ENCODE peak calls at places on chromosomes 11 and 22, in eight cellular contexts. K, D, U, E, J, N, A and S are unnamed samples.

GRCh38 chr11:73186886-73187285 is 31.2 kb upstream of the P2RY2 start:
- DNase-seq in U (no peak), K (no peak), J (no peak), D (no peak), E (no peak), N (no peak), A (no peak), S (no peak)

GRCh38 chr11:78281511-78281910 is 92.8 kb downstream of the USP35 start:
- DNase-seq in E (no peak), J (no peak), A (no peak), U (no peak), N (no peak), D (no peak), K (no peak), S (no peak)

GRCh38 chr11:119797736-119798135 is 68.7 kb upstream of the NECTIN1 start:
- DNase-seq in J (no peak), N (no peak), U (no peak), D (no peak), K (no peak), A (no peak), E (no peak), S (no peak)

GRCh38 chr22:31646186-31647019 is 15.6 kb downstream of the PISD start:
- DNase-seq in E (peak), U (peak), K (no peak), N (no peak), D (no peak), J (no peak), A (no peak), S (no peak)

GRCh38 chr22:48102581-48102980 is 1340.1 kb downstream of the TBC1D22A start:
- DNase-seq in A (no peak), E (no peak), U (no peak), J (no peak), N (no peak), K (no peak), D (no peak), S (no peak)

GRCh38 chr11:57330029-57330428 is 5.3 kb upstream of the TNKS1BP1 start:
- DNase-seq in J (no peak), E (no peak), K (no peak), U (no peak), N (no peak), A (no peak), D (no peak), S (no peak)

GRCh38 chr11:121067453-121067852 is 33.6 kb upstream of the TECTA start:
- DNase-seq in U (no peak), N (no peak), E (peak), K (no peak), A (no peak), D (no peak), J (no peak), S (no peak)

GRCh38 chr11:65293909-65294381 is 20.7 kb upstream of the CDC42EP2 start:
- DNase-seq in U (no peak), K (no peak), J (no peak), D (no peak), E (peak), A (no peak), N (no peak), S (no peak)

GRCh38 chr22:25059438-25059837 is 106.9 kb downstream of the KIAA1671 start:
- DNase-seq in J (no peak), U (no peak), D (no peak), E (no peak), A (no peak), N (no peak), K (no peak), S (no peak)

GRCh38 chr11:14585438-14585837 is 58.2 kb upstream of the PDE3B start:
- DNase-seq in N (no peak), J (no peak), E (no peak), K (no peak), D (no peak), A (no peak), U (no peak), S (no peak)

GRCh38 chr22:37195921-37196320 is 7.9 kb upstream of the C1QTNF6 start:
- DNase-seq in D (no peak), J (no peak), E (no peak), A (no peak), N (no peak), K (no peak), U (peak), S (peak)

GRCh38 chr11:128927683-128928336 is 14.9 kb downstream of the TP53AIP1 start:
- DNase-seq in A (no peak), E (no peak), K (no peak), N (no peak), U (no peak), J (no peak), D (peak), S (no peak)

DNA sequence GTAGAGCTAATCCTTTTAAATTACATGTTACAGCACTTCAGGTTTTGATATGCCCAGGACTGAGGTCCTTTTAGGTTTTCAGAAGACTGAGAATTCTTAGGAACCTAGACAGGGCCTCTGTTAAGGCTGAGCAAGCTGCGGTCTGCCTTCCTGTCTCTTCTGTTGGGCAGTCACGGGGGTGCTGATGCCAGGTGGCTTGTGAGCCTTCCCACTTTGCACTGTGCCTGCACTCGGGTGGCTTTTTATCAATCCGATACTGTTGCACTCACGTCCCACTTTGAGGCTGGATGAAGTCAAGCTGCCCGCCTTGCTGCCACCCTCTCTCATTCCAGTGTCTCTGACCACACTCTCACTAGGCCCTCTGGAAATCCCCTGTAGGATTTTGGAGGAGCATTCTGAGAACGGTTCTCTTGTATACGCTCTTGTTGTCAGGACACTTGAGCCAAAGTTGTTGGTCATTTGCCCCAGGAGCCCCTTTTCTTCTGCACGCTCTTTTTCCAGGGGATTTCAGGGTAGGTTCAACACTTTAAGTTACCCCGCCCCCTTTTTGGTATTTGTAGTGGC is 141.8 kb downstream of the TEAD1 start:
- DNase-seq in U (no peak), J (no peak), A (no peak), N (no peak), E (peak), K (no peak), D (no peak), S (no peak)
- H3K4me3 ChIP-seq in U (no peak), J (no peak), A (no peak), N (no peak), E (no peak), K (no peak), D (no peak), S (no peak)

GRCh38 chr11:35511666-35512065 is 13.8 kb downstream of the PAMR1 start:
- DNase-seq in D (no peak), J (no peak), U (peak), E (peak), K (no peak), A (no peak), N (no peak), S (no peak)
- H3K4me3 ChIP-seq in D (no peak), J (no peak), U (no peak), E (no peak), K (no peak), A (no peak), N (no peak), S (no peak)

DNA sequence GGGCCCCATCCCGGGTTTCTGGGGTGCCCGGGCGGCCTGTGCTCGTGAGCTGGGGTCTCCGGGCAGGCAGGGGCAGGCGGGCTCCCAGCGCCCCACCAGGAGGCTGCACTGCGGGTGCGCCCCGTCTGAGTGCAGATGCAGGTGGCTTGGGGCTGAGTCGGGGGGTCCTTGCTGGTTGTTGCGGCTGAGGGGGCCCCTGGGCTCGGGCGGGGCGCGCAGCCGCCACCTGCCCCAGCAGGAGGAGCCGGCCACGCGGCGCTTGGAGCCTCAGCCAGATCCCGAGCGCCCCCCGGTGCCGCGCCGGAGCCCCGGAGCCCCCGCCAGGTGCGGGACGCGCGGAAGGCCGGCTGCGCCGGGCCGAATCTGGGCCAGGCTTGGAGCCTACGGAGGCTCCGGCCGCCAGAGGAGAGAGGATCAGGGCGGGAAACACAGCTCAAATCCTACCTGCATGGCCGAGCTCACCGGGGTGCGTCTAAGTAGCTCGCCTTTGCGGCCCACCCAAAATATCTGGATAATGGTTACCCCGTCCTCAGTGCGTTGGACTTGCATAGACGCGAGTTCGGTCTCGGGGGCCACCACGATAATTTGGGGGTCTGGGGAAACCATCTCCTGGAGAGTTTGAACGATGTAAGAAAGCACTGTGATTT is 625 bp upstream of the IGF2 start:
- DNase-seq in D (peak), U (peak), E (peak), N (peak), K (no peak), J (no peak), A (no peak), S (no peak)
- H3K4me3 ChIP-seq in D (no peak), U (no peak), E (no peak), N (peak), K (no peak), J (no peak), A (no peak), S (no peak)

DNA sequence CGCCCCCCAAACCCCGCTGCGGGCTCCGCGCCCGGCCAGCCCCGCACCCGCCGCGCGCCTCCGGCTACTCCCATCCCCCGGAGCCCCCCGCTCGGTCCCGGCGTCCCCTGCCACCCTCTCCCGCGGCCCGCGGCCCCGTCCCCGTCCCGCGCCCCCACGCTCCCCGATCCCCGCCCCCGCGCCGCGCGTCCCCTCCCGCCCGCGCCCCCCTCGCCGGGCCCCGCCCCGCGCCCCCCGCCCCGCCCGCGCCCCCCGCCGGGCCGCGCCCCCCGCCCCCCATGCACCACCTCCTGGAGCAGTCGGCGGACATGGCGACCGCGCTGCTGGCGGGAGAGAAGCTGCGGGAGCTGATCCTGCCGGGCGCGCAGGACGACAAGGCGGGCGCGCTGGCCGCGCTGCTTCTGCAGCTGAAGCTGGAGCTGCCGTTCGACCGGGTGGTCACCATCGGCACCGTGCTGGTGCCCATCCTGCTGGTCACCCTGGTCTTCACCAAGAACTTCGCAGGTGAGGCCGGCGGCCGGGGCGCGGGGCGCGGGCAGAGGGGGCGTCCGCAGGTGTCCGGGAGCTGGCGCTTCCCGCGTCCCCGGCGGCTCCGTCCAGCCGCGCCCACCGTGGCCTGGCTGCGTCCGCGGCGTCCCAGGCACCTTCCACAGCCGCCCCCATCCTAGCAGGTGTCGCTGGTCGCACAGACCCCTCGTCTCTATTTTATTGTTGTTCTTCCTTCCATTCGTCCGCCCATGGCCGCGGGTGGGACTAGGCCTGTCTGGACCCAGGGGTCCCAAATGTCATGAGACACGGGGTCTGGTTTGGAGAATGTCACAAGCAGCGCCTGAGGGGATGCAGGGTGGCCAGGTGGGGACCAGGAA is at the start of gene PANX2:
- DNase-seq in E (peak), U (no peak), A (no peak), K (no peak), N (peak), J (no peak), D (peak), S (no peak)
- H3K4me3 ChIP-seq in E (peak), U (peak), A (peak), K (peak), N (peak), J (peak), D (peak), S (peak)

GRCh38 chr11:1863352-1864215 is 10.7 kb downstream of the LSP1 start:
- DNase-seq in K (peak), A (peak), E (peak), U (peak), D (peak), J (no peak), N (peak), S (no peak)
- H3K4me3 ChIP-seq in K (peak), A (no peak), E (no peak), U (no peak), D (no peak), J (no peak), N (peak), S (no peak)

GRCh38 chr11:46055371-46055770 is 65.9 kb downstream of the PHF21A start:
- DNase-seq in U (peak), J (no peak), N (no peak), A (no peak), K (no peak), D (no peak), E (peak), S (no peak)

GRCh38 chr11:46064221-46064620 is 57.0 kb downstream of the PHF21A start:
- DNase-seq in U (no peak), E (no peak), D (no peak), N (no peak), A (no peak), K (no peak), J (no peak), S (no peak)

GRCh38 chr11:46063138-46063537 is 58.1 kb downstream of the PHF21A start:
- DNase-seq in K (no peak), N (no peak), A (no peak), E (no peak), D (no peak), U (no peak), J (no peak), S (no peak)

GRCh38 chr11:46057489-46057888 is 63.8 kb downstream of the PHF21A start:
- DNase-seq in D (no peak), K (no peak), E (no peak), U (no peak), J (no peak), N (no peak), A (no peak), S (no peak)

DNA sequence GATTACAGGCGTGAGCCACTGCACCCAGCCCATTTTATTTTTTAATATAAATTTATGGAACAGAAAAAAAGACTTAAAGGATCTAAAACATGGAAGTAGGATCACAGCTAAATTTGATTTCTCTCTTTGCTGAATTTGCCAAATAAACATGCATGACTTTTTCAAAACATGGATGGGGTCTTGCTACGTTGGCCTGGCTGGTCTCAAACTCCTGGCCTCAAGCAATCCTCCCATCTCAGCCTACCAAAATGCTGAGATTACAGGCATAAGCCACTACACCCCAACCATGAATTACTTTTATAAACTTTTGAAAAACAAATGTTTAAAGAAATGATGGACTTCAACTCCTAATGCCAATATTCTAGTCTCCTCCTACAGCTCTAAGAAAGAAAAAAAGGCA is 61.2 kb downstream of the PHF21A start:
- DNase-seq in A (no peak), J (no peak), D (no peak), U (no peak), N (no peak), E (no peak), K (no peak), S (no peak)
- H3K4me3 ChIP-seq in A (no peak), J (no peak), D (no peak), U (no peak), N (no peak), E (no peak), K (no peak), S (no peak)

DNA sequence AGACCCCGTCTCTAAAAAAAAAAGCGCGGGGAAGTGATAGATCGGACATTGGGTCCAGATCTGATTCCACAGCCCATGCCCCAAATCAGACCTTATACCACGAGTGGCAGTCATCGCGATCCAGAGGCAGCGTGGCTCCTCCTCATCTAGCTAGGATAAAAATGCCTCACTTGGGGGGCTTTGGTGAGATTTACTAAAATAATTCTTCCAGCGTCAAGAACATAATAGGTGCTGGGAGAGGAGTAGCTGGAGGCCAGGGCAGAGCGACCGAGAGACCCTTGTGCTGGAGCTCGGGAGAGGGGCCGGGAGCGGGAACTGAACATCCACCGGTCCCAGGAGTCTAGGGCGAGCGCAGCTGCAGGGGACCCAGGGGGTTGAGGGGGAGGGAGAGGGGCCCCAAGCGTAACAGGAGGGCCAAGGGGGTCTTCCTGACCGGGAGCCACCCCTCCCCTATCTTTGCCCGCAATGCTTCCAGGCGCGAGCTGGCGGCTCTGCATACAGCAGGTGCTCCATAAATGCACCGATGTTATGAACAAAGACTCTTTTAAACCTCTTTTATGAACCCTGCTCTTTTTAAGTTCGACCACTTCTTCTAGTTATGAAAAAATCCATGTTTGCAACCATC is 823 bp upstream of the CPT1A start:
- DNase-seq in A (no peak), K (no peak), D (no peak), J (no peak), U (no peak), N (no peak), E (no peak), S (no peak)
- H3K4me3 ChIP-seq in A (peak), K (peak), D (peak), J (no peak), U (peak), N (peak), E (peak), S (peak)

GRCh38 chr11:61905801-61906521 is 11.4 kb downstream of the RAB3IL1 start:
- DNase-seq in U (no peak), K (no peak), J (no peak), D (no peak), N (no peak), E (no peak), A (no peak), S (no peak)

GRCh38 chr11:61905067-61905696 is 12.2 kb downstream of the RAB3IL1 start:
- DNase-seq in E (no peak), N (no peak), J (no peak), D (no peak), K (no peak), U (no peak), A (no peak), S (no peak)

GRCh38 chr11:61902313-61902712 is 11.0 kb upstream of the FADS3 start:
- DNase-seq in J (no peak), K (no peak), E (no peak), N (no peak), D (no peak), U (no peak), A (no peak), S (no peak)

GRCh38 chr11:61904539-61905048 is 12.8 kb downstream of the RAB3IL1 start:
- DNase-seq in J (peak), A (no peak), K (no peak), U (no peak), D (peak), E (no peak), N (no peak), S (no peak)

GRCh38 chr11:61903845-61904244 is 12.5 kb upstream of the FADS3 start:
- DNase-seq in A (no peak), E (no peak), U (no peak), J (no peak), D (no peak), N (no peak), K (no peak), S (no peak)
- H3K4me3 ChIP-seq in A (no peak), E (no peak), U (no peak), J (no peak), D (peak), N (no peak), K (no peak), S (no peak)

DNA sequence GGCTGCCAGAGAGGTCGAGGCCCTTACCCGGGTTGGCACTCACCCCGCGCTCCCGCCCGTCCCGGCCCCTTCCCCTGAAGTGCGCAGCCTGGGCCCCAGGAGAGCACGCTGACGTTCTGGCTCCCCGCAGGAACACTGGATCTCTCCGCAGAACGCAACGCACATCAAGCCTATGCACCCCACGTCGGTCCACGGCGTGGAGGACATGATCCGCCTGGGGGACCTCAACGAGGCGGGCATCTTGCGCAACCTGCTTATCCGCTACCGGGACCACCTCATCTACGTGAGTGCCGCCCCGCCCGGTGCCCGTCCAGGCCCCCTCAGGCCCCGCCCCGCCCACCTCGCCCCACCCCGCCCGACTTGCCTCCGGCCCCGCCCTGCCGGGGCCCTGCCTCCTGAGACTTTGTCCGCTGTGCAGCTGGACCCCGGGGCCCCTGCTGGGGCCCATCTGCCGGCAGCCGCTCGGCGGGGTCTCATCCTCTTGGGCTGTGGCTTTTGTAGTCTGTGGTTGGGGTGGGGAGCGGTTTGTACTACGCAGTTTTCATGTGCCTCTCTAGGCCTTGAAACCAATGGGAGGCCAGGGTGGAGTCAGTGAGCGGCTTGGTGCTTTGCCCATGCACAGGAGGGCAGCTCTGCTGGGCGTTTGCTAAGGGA is 19.7 kb downstream of the MYO7A start:
- DNase-seq in U (no peak), N (no peak), J (peak), E (peak), K (no peak), A (no peak), D (peak), S (peak)
- H3K4me3 ChIP-seq in U (no peak), N (no peak), J (peak), E (no peak), K (no peak), A (peak), D (no peak), S (peak)